ENCODE peak calls at places on chromosome 10, in seven cellular contexts. I, T, B, M, Y, A and C are unnamed samples.

GRCh38 chr10:77746313-77746712 is 108.7 kb upstream of the KCNMA1 start:
- DNase-seq in I (no peak), T (no peak), B (peak), M (no peak), Y (no peak), A (no peak), C (no peak)

GRCh38 chr10:124307531-124308350 is 111.0 kb downstream of the OAT start:
- DNase-seq in I (no peak), T (no peak), B (no peak), M (no peak), Y (no peak), A (no peak), C (no peak)

GRCh38 chr10:133294189-133294588 is 14.5 kb downstream of the TUBGCP2 start:
- DNase-seq in I (no peak), T (no peak), B (no peak), M (no peak), Y (no peak), A (no peak), C (no peak)

GRCh38 chr10:8225232-8225631 is 170.7 kb downstream of the GATA3 start:
- DNase-seq in I (no peak), T (no peak), B (no peak), M (no peak), Y (no peak), A (no peak), C (no peak)

GRCh38 chr10:120963587-120964220 is 112.5 kb downstream of the WDR11 start:
- DNase-seq in I (no peak), T (no peak), B (no peak), M (no peak), Y (peak), A (no peak), C (no peak)

GRCh38 chr10:13862541-13863233 is 275.9 kb downstream of the PRPF18 start:
- DNase-seq in I (no peak), T (no peak), B (no peak), M (no peak), Y (no peak), A (no peak), C (no peak)

GRCh38 chr10:2081501-2081900 is 344.2 kb upstream of the ADARB2 start:
- DNase-seq in I (no peak), T (no peak), B (no peak), M (no peak), Y (no peak), A (no peak), C (no peak)

GRCh38 chr10:87761892-87762291 is 56.1 kb downstream of the ATAD1 start:
- DNase-seq in I (no peak), T (no peak), B (peak), M (no peak), Y (no peak), A (no peak), C (no peak)

GRCh38 chr10:24255907-24256306 is 47.0 kb downstream of the KIAA1217 start:
- DNase-seq in I (no peak), T (no peak), B (peak), M (no peak), Y (no peak), A (no peak), C (no peak)

GRCh38 chr10:121442086-121442485 is 156.2 kb downstream of the FGFR2 start:
- DNase-seq in I (no peak), T (no peak), B (no peak), M (no peak), Y (no peak), A (no peak), C (no peak)

GRCh38 chr10:50400694-50401093 is 149.4 kb upstream of the ASAH2 start:
- DNase-seq in I (no peak), T (no peak), B (no peak), M (no peak), Y (no peak), A (no peak), C (no peak)

GRCh38 chr10:126921974-126922525 is 16.8 kb downstream of the DOCK1 start:
- DNase-seq in I (no peak), T (no peak), B (peak), M (no peak), Y (no peak), A (peak), C (peak)

GRCh38 chr10:13272164-13272571 is 27.7 kb downstream of the PHYH start:
- DNase-seq in I (no peak), T (no peak), B (peak), M (peak), Y (no peak), A (no peak), C (no peak)

GRCh38 chr10:50739618-50740350 is at the start of gene ASAH2B:
- DNase-seq in I (peak), T (peak), B (peak), M (no peak), Y (no peak), A (no peak), C (peak)

GRCh38 chr10:121668336-121669009 is 70.2 kb upstream of the FGFR2 start:
- DNase-seq in I (no peak), T (no peak), B (no peak), M (no peak), Y (no peak), A (no peak), C (no peak)

GRCh38 chr10:5584895-5585516 is 60.2 kb downstream of the CALML3 start:
- DNase-seq in I (no peak), T (peak), B (peak), M (no peak), Y (no peak), A (peak), C (peak)

GRCh38 chr10:2890093-2890492 is 177.3 kb upstream of the PFKP start:
- DNase-seq in I (no peak), T (no peak), B (no peak), M (no peak), Y (no peak), A (no peak), C (no peak)

GRCh38 chr10:15201589-15202300 is 33.3 kb upstream of the NMT2 start:
- DNase-seq in I (no peak), T (no peak), B (peak), M (no peak), Y (no peak), A (no peak), C (no peak)

GRCh38 chr10:122649903-122650302 is 49.7 kb downstream of the C10orf120 start:
- DNase-seq in I (no peak), T (no peak), B (no peak), M (no peak), Y (no peak), A (no peak), C (no peak)

GRCh38 chr10:3813267-3813666 is 28.3 kb upstream of the KLF6 start:
- DNase-seq in I (no peak), T (no peak), B (no peak), M (no peak), Y (no peak), A (no peak), C (no peak)

GRCh38 chr10:104766341-104766740 is 125.3 kb downstream of the SORCS3 start:
- DNase-seq in I (no peak), T (no peak), B (peak), M (no peak), Y (no peak), A (no peak), C (no peak)

GRCh38 chr10:87850742-87851205 is 12.6 kb downstream of the KLLN start:
- DNase-seq in I (peak), T (peak), B (peak), M (peak), Y (no peak), A (no peak), C (no peak)

GRCh38 chr10:35735412-35735811 is 93.3 kb upstream of the FZD8 start:
- DNase-seq in I (no peak), T (no peak), B (peak), M (no peak), Y (no peak), A (peak), C (no peak)

GRCh38 chr10:55629792-55630490 is 731.1 kb downstream of the ZWINT start:
- DNase-seq in I (no peak), T (peak), B (peak), M (no peak), Y (no peak), A (no peak), C (no peak)

GRCh38 chr10:88117869-88118632 is 254.6 kb downstream of the PTEN start:
- DNase-seq in I (no peak), T (no peak), B (no peak), M (peak), Y (no peak), A (no peak), C (no peak)

GRCh38 chr10:77836299-77836820 is 90.2 kb downstream of the DLG5 start:
- DNase-seq in I (peak), T (peak), B (peak), M (peak), Y (no peak), A (no peak), C (no peak)

GRCh38 chr10:88232978-88233537 is 350.1 kb downstream of the RNLS start:
- DNase-seq in I (no peak), T (no peak), B (no peak), M (no peak), Y (no peak), A (no peak), C (no peak)

GRCh38 chr10:63702107-63702506 is 180.9 kb downstream of the REEP3 start:
- DNase-seq in I (no peak), T (no peak), B (no peak), M (no peak), Y (no peak), A (no peak), C (no peak)

GRCh38 chr10:13998090-13998838 is 332.5 kb downstream of the FRMD4A start:
- DNase-seq in I (no peak), T (no peak), B (peak), M (no peak), Y (no peak), A (no peak), C (no peak)